ENCODE peak calls at places on chromosomes 13 and 19, in four cellular contexts. N is fibroblast of lung, H is heart right ventricle, F is ovary. V is an unnamed sample.
A peak's percentile ranks its signal among the peaks of the same experiment; 100 is the strongest.

GRCh38 chr13:93435651-93436050 is 209.0 kb downstream of the GPC6 start:
- DNase-seq in H (no peak), F (no peak), N (no peak), V (no peak)

GRCh38 chr19:11373166-11373884 is 1.1 kb upstream of the SWSAP1 start:
- DNase-seq in H (no peak), F (no peak), N (no peak), V (peak; percentile 76)

GRCh38 chr19:38539751-38540150 is 78.0 kb downstream of the MAP4K1 start:
- DNase-seq in H (no peak), F (no peak), N (no peak), V (no peak)

GRCh38 chr13:44971656-44972595 is 17.3 kb downstream of the NUFIP1 start:
- DNase-seq in H (no peak), F (no peak), N (no peak), V (no peak)

GRCh38 chr13:98272549-98272948 is 95.5 kb upstream of the RNF113B start:
- DNase-seq in H (no peak), F (no peak), N (no peak), V (no peak)

GRCh38 chr13:80483157-80483556 is 142.2 kb upstream of the SPRY2 start:
- DNase-seq in N (no peak), H (no peak), F (no peak), V (no peak)

GRCh38 chr19:4570423-4570822 is 10.9 kb upstream of the SEMA6B start:
- DNase-seq in N (no peak), H (no peak), F (no peak), V (no peak)

GRCh38 chr19:38265213-38265861 is 964 bp downstream of the SPINT2 start:
- DNase-seq in H (no peak), N (no peak), F (no peak), V (peak; percentile 54)

GRCh38 chr13:99132295-99132835 is 68.3 kb upstream of the UBAC2 start:
- DNase-seq in N (no peak), F (no peak), H (no peak), V (no peak)

GRCh38 chr13:52851153-52851962 is 2.9 kb upstream of the PCDH8 start:
- DNase-seq in F (no peak), H (peak; percentile 29), N (peak; percentile 8), V (peak; percentile 67)

GRCh38 chr19:1451916-1452801 is 2.2 kb downstream of the APC2 start:
- DNase-seq in N (no peak), H (no peak), F (no peak), V (no peak)

GRCh38 chr19:4449826-4450075 is 7.8 kb downstream of the UBXN6 start:
- DNase-seq in N (no peak), H (no peak), F (no peak), V (no peak)

DNA sequence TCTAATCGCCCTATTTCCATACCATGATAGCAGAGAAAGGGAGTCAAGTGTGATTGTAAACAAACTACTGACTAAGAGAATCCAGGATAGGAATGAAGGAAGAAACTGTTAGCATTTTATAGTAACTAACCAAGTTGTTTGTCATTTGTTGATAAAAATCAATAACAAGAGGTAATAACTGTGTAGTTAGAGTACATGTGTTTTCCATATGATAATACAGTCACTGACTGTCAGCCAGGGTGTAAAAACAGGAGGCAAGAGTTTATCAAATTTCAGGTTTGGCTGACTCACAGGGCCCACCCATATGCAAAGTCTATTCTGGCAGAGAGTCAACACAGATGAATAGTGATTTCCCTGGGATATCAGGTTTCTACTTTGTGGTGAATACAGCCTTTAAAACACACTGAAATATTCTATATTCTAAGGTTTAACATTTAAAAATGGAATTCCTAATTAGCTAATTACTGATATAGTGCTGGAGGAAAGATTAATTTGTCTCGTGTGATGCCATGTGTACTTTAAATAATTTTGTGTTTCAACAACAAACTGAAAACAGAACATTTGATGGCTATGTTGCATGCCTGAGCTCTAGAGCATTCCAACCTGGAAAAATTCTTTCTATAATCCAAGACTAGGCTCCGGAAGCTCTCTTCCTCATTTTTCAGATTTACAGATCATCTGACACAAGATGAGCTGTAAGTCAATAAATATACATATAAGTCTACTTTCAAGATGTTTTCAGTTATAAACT is 6.0 kb upstream of the FOXO1 start:
- DNase-seq in F (no peak), H (no peak), N (peak; percentile 76), V (no peak)
- H3K27ac ChIP-seq in F (no peak overlapping the region), H (no peak overlapping the region), N (no peak overlapping the region), V (no peak overlapping the region)

GRCh38 chr13:86397640-86398039 is 598.4 kb upstream of the SLITRK6 start:
- DNase-seq in H (no peak), N (no peak), F (no peak), V (no peak)

GRCh38 chr13:86403213-86403612 is 604.0 kb upstream of the SLITRK6 start:
- DNase-seq in H (no peak), N (no peak), F (no peak), V (no peak)

GRCh38 chr13:86399572-86399971 is 600.4 kb upstream of the SLITRK6 start:
- DNase-seq in F (no peak), N (no peak), H (no peak), V (no peak)

DNA sequence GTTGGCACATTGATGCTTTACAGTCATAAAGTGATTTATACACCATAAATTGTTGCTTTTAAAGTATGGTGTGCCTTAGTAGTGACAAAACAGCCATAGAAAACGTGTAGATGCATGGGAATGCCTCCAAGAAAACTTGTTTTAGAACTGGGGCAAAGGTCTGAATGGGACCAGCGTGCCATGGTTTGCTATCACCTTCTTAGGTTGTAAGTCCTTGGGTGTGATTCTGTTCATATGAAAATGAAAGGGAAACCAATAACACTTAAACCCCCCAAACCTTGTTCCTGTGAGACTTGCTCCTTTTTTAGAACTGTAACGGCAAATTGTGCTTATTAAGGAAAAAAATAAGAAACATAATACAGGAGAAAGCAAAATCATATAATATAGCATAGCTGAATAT is 603.3 kb upstream of the SLITRK6 start:
- DNase-seq in N (no peak), F (no peak), H (no peak), V (no peak)
- H3K27ac ChIP-seq in N (no peak overlapping the region), F (no peak overlapping the region), H (no peak overlapping the region), V (no peak overlapping the region)

DNA sequence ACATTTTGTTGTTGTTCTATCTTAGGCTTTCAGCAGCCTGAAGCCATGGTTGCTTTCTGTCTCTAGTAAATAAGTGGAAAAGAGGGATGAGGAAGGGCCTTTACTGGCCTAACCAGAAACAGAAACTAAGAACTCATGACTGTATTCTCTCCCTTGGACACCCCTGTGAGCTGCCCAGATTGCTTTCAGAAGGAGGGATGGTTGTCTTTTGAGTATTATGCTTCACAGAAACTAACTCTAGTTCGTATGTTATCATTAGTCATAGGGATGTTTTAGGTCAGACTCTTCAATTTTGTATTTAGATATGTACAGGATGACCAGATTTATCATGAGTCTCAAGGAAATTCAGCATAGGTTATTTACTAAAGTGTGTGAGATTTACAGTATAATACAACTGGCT is 17.5 kb downstream of the BORA start:
- DNase-seq in N (no peak), H (no peak), F (no peak), V (no peak)
- H3K27ac ChIP-seq in N (no peak overlapping the region), H (no peak overlapping the region), F (no peak overlapping the region), V (no peak overlapping the region)

GRCh38 chr19:55503447-55504251 is 15.4 kb downstream of the SSC5D start:
- DNase-seq in F (peak; percentile 91), N (peak; percentile 91), H (peak; percentile 92), V (peak; percentile 95)
- H3K27ac ChIP-seq in F (no peak overlapping the region), N (peak overlapping the region; percentile 67), H (peak overlapping the region; percentile 45), V (peak overlapping the region; percentile 35)

GRCh38 chr13:34246511-34246910 is 428.6 kb downstream of the RFC3 start:
- DNase-seq in H (no peak), N (peak; percentile 15), F (no peak), V (no peak)
- H3K27ac ChIP-seq in H (no peak overlapping the region), N (no peak overlapping the region), F (no peak overlapping the region), V (no peak overlapping the region)

GRCh38 chr13:72781461-72782439 is at the start of the genes DIS3 and PIBF1:
- DNase-seq in H (peak; percentile 98), F (peak; percentile 95), N (peak; percentile 98), V (peak; percentile 99)

GRCh38 chr13:72782717-72783116 is 784 bp downstream of the PIBF1 start:
- DNase-seq in F (no peak), H (no peak), N (peak; percentile 34), V (no peak)
- H3K27ac ChIP-seq in F (no peak overlapping the region), H (peak overlapping the region; percentile 86), N (peak overlapping the region; percentile 75), V (peak overlapping the region; percentile 86)

GRCh38 chr13:109778102-109778542 is 8.3 kb downstream of the IRS2 start:
- DNase-seq in H (no peak), F (no peak), N (no peak), V (no peak)

GRCh38 chr13:109773786-109774185 is 12.6 kb downstream of the IRS2 start:
- DNase-seq in N (no peak), F (no peak), H (no peak), V (no peak)

GRCh38 chr13:109779074-109779473 is 7.3 kb downstream of the IRS2 start:
- DNase-seq in F (no peak), N (no peak), H (no peak), V (no peak)

GRCh38 chr13:109773276-109773675 is 13.1 kb downstream of the IRS2 start:
- DNase-seq in N (no peak), F (no peak), H (no peak), V (peak; percentile 75)

DNA sequence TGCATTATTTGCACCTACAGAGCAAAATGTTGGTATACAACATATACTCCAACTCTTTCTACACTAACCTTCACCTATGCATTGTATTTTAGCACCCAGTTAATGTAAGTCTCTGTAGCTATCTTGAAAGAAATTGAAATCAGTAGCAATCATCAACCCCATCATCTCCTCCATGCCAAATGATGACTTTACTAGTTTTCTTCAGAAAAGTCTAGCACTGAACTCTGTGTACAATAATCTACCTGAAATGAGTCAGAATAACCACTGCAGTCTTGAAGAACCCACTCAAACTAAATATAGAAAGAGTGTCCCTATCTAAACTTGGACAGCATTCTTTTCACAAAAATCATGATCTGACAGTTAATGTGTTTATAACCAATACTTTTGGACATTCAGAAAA is 9.8 kb downstream of the IRS2 start:
- DNase-seq in H (no peak), F (no peak), N (no peak), V (no peak)
- H3K27ac ChIP-seq in H (no peak overlapping the region), F (no peak overlapping the region), N (no peak overlapping the region), V (no peak overlapping the region)

GRCh38 chr19:2780284-2780683 is 2.8 kb downstream of the SGTA start:
- DNase-seq in F (no peak), N (no peak), H (no peak), V (no peak)
- H3K27ac ChIP-seq in F (no peak overlapping the region), N (no peak overlapping the region), H (no peak overlapping the region), V (no peak overlapping the region)

V was measured in testis.